ENCODE peak calls at places on chromosomes 2 and 18, in eight cellular contexts. One of them, this sample, is unnamed.
A peak's percentile ranks its signal among the peaks of the same experiment; 100 is the strongest.

GRCh38 chr18:62925031-62925688 is 209.8 kb downstream of the PHLPP1 start:
- DNase-seq in Peyer's patch: no peak
- DNase-seq in right lobe of liver: no peak
- DNase-seq in prostate gland: no peak
- DNase-seq in esophagus squamous epithelium: no peak
- DNase-seq in gastrocnemius medialis: no peak
- DNase-seq in adrenal gland: no peak
- DNase-seq in A549: no peak
- DNase-seq in this sample: no peak

GRCh38 chr18:47260924-47261701 is 9.7 kb upstream of the SKOR2 start:
- DNase-seq in Peyer's patch: no peak
- DNase-seq in A549: no peak
- DNase-seq in gastrocnemius medialis: no peak
- DNase-seq in prostate gland: no peak
- DNase-seq in adrenal gland: no peak
- DNase-seq in right lobe of liver: no peak
- DNase-seq in esophagus squamous epithelium: no peak
- DNase-seq in this sample: no peak

GRCh38 chr2:113848758-113849460 is 41.0 kb upstream of the ACTR3 start:
- DNase-seq in right lobe of liver: no peak
- DNase-seq in adrenal gland: no peak
- DNase-seq in esophagus squamous epithelium: no peak
- DNase-seq in Peyer's patch: no peak
- DNase-seq in A549: peak; percentile 25
- DNase-seq in gastrocnemius medialis: no peak
- DNase-seq in prostate gland: no peak
- DNase-seq in this sample: no peak

GRCh38 chr2:46690825-46691224 is 211.5 kb downstream of the TMEM247 start:
- DNase-seq in right lobe of liver: no peak
- DNase-seq in prostate gland: no peak
- DNase-seq in esophagus squamous epithelium: no peak
- DNase-seq in gastrocnemius medialis: no peak
- DNase-seq in adrenal gland: no peak
- DNase-seq in Peyer's patch: no peak
- DNase-seq in A549: peak; percentile 51
- DNase-seq in this sample: no peak

GRCh38 chr18:29164020-29164706 is 987.2 kb upstream of the CDH2 start:
- DNase-seq in A549: peak; percentile 37
- DNase-seq in prostate gland: no peak
- DNase-seq in adrenal gland: no peak
- DNase-seq in right lobe of liver: no peak
- DNase-seq in gastrocnemius medialis: no peak
- DNase-seq in Peyer's patch: no peak
- DNase-seq in esophagus squamous epithelium: no peak
- DNase-seq in this sample: no peak

GRCh38 chr2:88199912-88200682 is 30.0 kb downstream of the THNSL2 start:
- DNase-seq in esophagus squamous epithelium: no peak
- DNase-seq in right lobe of liver: peak; percentile 71
- DNase-seq in adrenal gland: peak; percentile 41
- DNase-seq in A549: no peak
- DNase-seq in gastrocnemius medialis: no peak
- DNase-seq in prostate gland: no peak
- DNase-seq in Peyer's patch: peak; percentile 25
- DNase-seq in this sample: peak; percentile 42

GRCh38 chr2:201362396-201362795 is 5.3 kb upstream of the FLACC1 start:
- DNase-seq in esophagus squamous epithelium: no peak
- DNase-seq in right lobe of liver: no peak
- DNase-seq in adrenal gland: no peak
- DNase-seq in Peyer's patch: no peak
- DNase-seq in prostate gland: no peak
- DNase-seq in gastrocnemius medialis: no peak
- DNase-seq in A549: no peak
- DNase-seq in this sample: no peak

GRCh38 chr2:164386226-164386625 is 235.1 kb downstream of the GRB14 start:
- DNase-seq in Peyer's patch: no peak
- DNase-seq in esophagus squamous epithelium: no peak
- DNase-seq in right lobe of liver: no peak
- DNase-seq in adrenal gland: no peak
- DNase-seq in gastrocnemius medialis: no peak
- DNase-seq in A549: no peak
- DNase-seq in prostate gland: no peak
- DNase-seq in this sample: no peak

GRCh38 chr2:144669196-144669987 is 149.5 kb upstream of the ZEB2 start:
- DNase-seq in gastrocnemius medialis: no peak
- DNase-seq in prostate gland: no peak
- DNase-seq in adrenal gland: no peak
- DNase-seq in A549: no peak
- DNase-seq in Peyer's patch: no peak
- DNase-seq in esophagus squamous epithelium: no peak
- DNase-seq in right lobe of liver: no peak
- DNase-seq in this sample: no peak

GRCh38 chr18:6747646-6748045 is 18.1 kb downstream of the ARHGAP28 start:
- DNase-seq in gastrocnemius medialis: peak; percentile 54
- DNase-seq in esophagus squamous epithelium: no peak
- DNase-seq in adrenal gland: no peak
- DNase-seq in prostate gland: no peak
- DNase-seq in right lobe of liver: no peak
- DNase-seq in A549: no peak
- DNase-seq in Peyer's patch: no peak
- DNase-seq in this sample: no peak

GRCh38 chr2:60268032-60268431 is 285.4 kb downstream of the BCL11A start:
- DNase-seq in right lobe of liver: no peak
- DNase-seq in A549: no peak
- DNase-seq in esophagus squamous epithelium: no peak
- DNase-seq in prostate gland: no peak
- DNase-seq in adrenal gland: no peak
- DNase-seq in Peyer's patch: no peak
- DNase-seq in gastrocnemius medialis: no peak
- DNase-seq in this sample: no peak
- TF ChIP-seq POLR2A in right lobe of liver: no peak
- TF ChIP-seq POLR2A in A549: no peak
- TF ChIP-seq POLR2A in esophagus squamous epithelium: no peak
- TF ChIP-seq POLR2A in prostate gland: no peak
- TF ChIP-seq POLR2A in adrenal gland: no peak
- TF ChIP-seq POLR2A in Peyer's patch: no peak
- TF ChIP-seq POLR2A in gastrocnemius medialis: no peak
- TF ChIP-seq POLR2A in this sample: no peak

DNA sequence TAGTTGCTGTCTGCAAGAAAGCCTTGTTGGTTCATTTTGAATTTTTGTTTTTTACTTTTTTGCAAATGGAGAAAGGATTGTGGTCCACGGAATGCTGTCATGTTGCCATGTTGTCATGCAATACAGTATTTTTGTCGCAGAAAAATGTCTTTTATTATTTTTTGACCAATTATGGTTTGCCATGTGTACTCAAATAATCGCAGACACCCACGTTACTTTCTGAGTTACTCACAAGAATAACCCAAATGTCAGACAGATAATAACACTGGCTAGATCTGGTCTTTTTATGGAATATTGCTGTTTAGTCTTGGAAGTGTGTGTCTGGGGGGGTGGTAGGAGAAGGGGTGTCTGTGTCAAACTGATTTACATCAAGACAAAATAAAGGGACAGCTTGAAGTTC is 188.9 kb downstream of the LTBP1 start:
- DNase-seq in gastrocnemius medialis: no peak
- DNase-seq in adrenal gland: no peak
- DNase-seq in prostate gland: no peak
- DNase-seq in Peyer's patch: no peak
- DNase-seq in right lobe of liver: no peak
- DNase-seq in esophagus squamous epithelium: no peak
- DNase-seq in A549: no peak
- DNase-seq in this sample: no peak
- H3K4me1 ChIP-seq in gastrocnemius medialis: peaks cover 17% of the 10 kb centered on the region
- H3K4me1 ChIP-seq in adrenal gland: no peaks in the 10 kb centered on the region
- H3K4me1 ChIP-seq in prostate gland: no peaks in the 10 kb centered on the region
- H3K4me1 ChIP-seq in Peyer's patch: peaks cover 6% of the 10 kb centered on the region
- H3K4me1 ChIP-seq in right lobe of liver: no peaks in the 10 kb centered on the region
- H3K4me1 ChIP-seq in esophagus squamous epithelium: peaks cover 5% of the 10 kb centered on the region
- H3K4me1 ChIP-seq in A549: peaks cover 33% of the 10 kb centered on the region
- H3K4me1 ChIP-seq in this sample: no peaks in the 10 kb centered on the region

GRCh38 chr2:74553892-74554820 is at the start of the genes DOK1 and LOXL3:
- DNase-seq in esophagus squamous epithelium: peak; percentile 22
- DNase-seq in A549: peak; percentile 80
- DNase-seq in prostate gland: peak; percentile 61
- DNase-seq in gastrocnemius medialis: peak; percentile 59
- DNase-seq in right lobe of liver: peak; percentile 90
- DNase-seq in Peyer's patch: peak; percentile 91
- DNase-seq in adrenal gland: peak; percentile 85
- DNase-seq in this sample: peak; percentile 86
- TF ChIP-seq POLR2A in esophagus squamous epithelium: peak; percentile 47
- TF ChIP-seq POLR2A in A549: no peak
- TF ChIP-seq POLR2A in prostate gland: no peak
- TF ChIP-seq POLR2A in gastrocnemius medialis: no peak
- TF ChIP-seq POLR2A in right lobe of liver: no peak
- TF ChIP-seq POLR2A in Peyer's patch: no peak
- TF ChIP-seq POLR2A in adrenal gland: no peak
- TF ChIP-seq POLR2A in this sample: no peak

GRCh38 chr2:227324671-227325055 is 388 bp upstream of the MFF start:
- DNase-seq in esophagus squamous epithelium: no peak
- DNase-seq in gastrocnemius medialis: no peak
- DNase-seq in adrenal gland: peak; percentile 26
- DNase-seq in Peyer's patch: peak; percentile 22
- DNase-seq in right lobe of liver: no peak
- DNase-seq in A549: peak; percentile 31
- DNase-seq in prostate gland: peak; percentile 7
- DNase-seq in this sample: no peak
- H3K4me1 ChIP-seq in esophagus squamous epithelium: peaks cover 5% of the 10 kb centered on the region
- H3K4me1 ChIP-seq in gastrocnemius medialis: peaks cover 25% of the 10 kb centered on the region
- H3K4me1 ChIP-seq in adrenal gland: peaks cover 23% of the 10 kb centered on the region
- H3K4me1 ChIP-seq in Peyer's patch: peaks cover 21% of the 10 kb centered on the region
- H3K4me1 ChIP-seq in right lobe of liver: no peaks in the 10 kb centered on the region
- H3K4me1 ChIP-seq in A549: peaks cover 32% of the 10 kb centered on the region
- H3K4me1 ChIP-seq in prostate gland: no peaks in the 10 kb centered on the region
- H3K4me1 ChIP-seq in this sample: peaks cover 8% of the 10 kb centered on the region